ENCODE peak calls at places on chromosome 21, in seven cellular contexts. O is amygdala; T is stimulated activated CD8-positive, alpha-beta memory T cell treated with anti-CD3 and anti-CD28 coated beads, Interleukin-7, amount 100 ng/mL, for 1 hour; Z is heart left ventricle; J is CD8-positive, alpha-beta memory T cell; S is thyroid gland; G is hypothalamus. W is an unnamed sample.

GRCh38 chr21:38807987-38808386 is 2.3 kb downstream of the ETS2 start:
- DNase-seq in O (no peak), T (no peak), Z (no peak), J (no peak), S (no peak), G (no peak), W (no peak)

GRCh38 chr21:45404726-45405270 is at the start of gene COL18A1:
- DNase-seq in O (no peak), T (no peak), Z (peak; percentile 87), J (no peak), S (peak; percentile 79), G (no peak), W (no peak)

GRCh38 chr21:18725653-18726052 is 322.1 kb upstream of the TMPRSS15 start:
- DNase-seq in O (no peak), T (no peak), Z (no peak), J (no peak), S (no peak), G (no peak), W (no peak)

GRCh38 chr21:36396971-36397370 is 11.8 kb downstream of the CHAF1B start:
- DNase-seq in O (no peak), T (no peak), Z (no peak), J (no peak), S (no peak), G (no peak), W (no peak)

GRCh38 chr21:41488080-41488479 is 19.9 kb downstream of the TMPRSS2 start:
- DNase-seq in O (no peak), T (no peak), Z (no peak), J (no peak), S (no peak), G (no peak), W (no peak)

GRCh38 chr21:42671778-42672593 is 18.6 kb downstream of the PDE9A start:
- DNase-seq in O (no peak), T (no peak), Z (no peak), J (no peak), S (no peak), G (no peak), W (no peak)

GRCh38 chr21:44571844-44572782 is 1.4 kb upstream of the KRTAP10-4 start:
- DNase-seq in O (no peak), T (no peak), Z (no peak), J (no peak), S (no peak), G (no peak), W (no peak)

GRCh38 chr21:29238967-29239289 is 59.8 kb upstream of the BACH1 start:
- DNase-seq in O (no peak), T (no peak), Z (no peak), J (no peak), S (no peak), G (no peak), W (no peak)

GRCh38 chr21:46518983-46519583 is 60.4 kb downstream of the DIP2A start:
- DNase-seq in O (no peak), T (no peak), Z (no peak), J (no peak), S (no peak), G (no peak), W (no peak)

GRCh38 chr21:44024895-44025353 is 12.8 kb downstream of the TRAPPC10 start:
- DNase-seq in O (peak; percentile 28), T (no peak), Z (peak; percentile 50), J (no peak), S (peak; percentile 23), G (peak; percentile 32), W (no peak)

GRCh38 chr21:41121785-41122415 is 46.1 kb upstream of the BACE2 start:
- DNase-seq in O (peak; percentile 61), T (no peak), Z (peak; percentile 80), J (no peak), S (peak; percentile 89), G (peak; percentile 55), W (peak; percentile 46)

GRCh38 chr21:38725196-38726157 is 80.3 kb upstream of the ETS2 start:
- DNase-seq in O (no peak), T (no peak), Z (no peak), J (no peak), S (no peak), G (no peak), W (no peak)

GRCh38 chr21:28439852-28440251 is 552.8 kb downstream of the LTN1 start:
- DNase-seq in O (no peak), T (no peak), Z (no peak), J (no peak), S (no peak), G (no peak), W (no peak)

GRCh38 chr21:29753216-29753615 is 186.6 kb downstream of the GRIK1 start:
- DNase-seq in O (no peak), T (no peak), Z (no peak), J (no peak), S (no peak), G (no peak), W (no peak)

GRCh38 chr21:17387030-17387617 is 125.7 kb upstream of the CXADR start:
- DNase-seq in O (no peak), T (peak; percentile 15), Z (peak; percentile 25), J (peak; percentile 11), S (peak; percentile 33), G (no peak), W (no peak)

GRCh38 chr21:26707241-26707640 is 134.2 kb upstream of the CYYR1 start:
- DNase-seq in O (no peak), T (no peak), Z (no peak), J (no peak), S (no peak), G (no peak), W (no peak)

GRCh38 chr21:44949161-44950015 is 9.6 kb downstream of the SLX9 start:
- DNase-seq in O (no peak), T (peak; percentile 76), Z (peak; percentile 89), J (peak; percentile 79), S (peak; percentile 86), G (no peak), W (peak; percentile 41)

GRCh38 chr21:42942244-42942643 is 16.8 kb upstream of the ERVH48-1 start:
- DNase-seq in O (no peak), T (no peak), Z (no peak), J (no peak), S (no peak), G (no peak), W (no peak)

GRCh38 chr21:21373969-21374368 is 375.8 kb downstream of the NCAM2 start:
- DNase-seq in O (no peak), T (no peak), Z (no peak), J (no peak), S (no peak), G (no peak), W (no peak)

GRCh38 chr21:44448651-44449131 is 6.6 kb upstream of the LRRC3 start:
- DNase-seq in O (no peak), T (no peak), Z (no peak), J (no peak), S (no peak), G (no peak), W (no peak)

GRCh38 chr21:33539612-33540011 is 2.3 kb downstream of the GART start:
- DNase-seq in O (no peak), T (no peak), Z (no peak), J (no peak), S (no peak), G (no peak), W (no peak)

GRCh38 chr21:15065381-15066230 is 806 bp upstream of the NRIP1 start:
- DNase-seq in O (peak; percentile 78), T (peak; percentile 38), Z (peak; percentile 84), J (peak; percentile 62), S (peak; percentile 67), G (peak; percentile 40), W (peak; percentile 78)

GRCh38 chr21:44872568-44873355 is 728 bp downstream of the PTTG1IP start:
- DNase-seq in O (no peak), T (no peak), Z (peak; percentile 48), J (no peak), S (peak; percentile 60), G (no peak), W (no peak)

GRCh38 chr21:27590271-27590670 is 623.4 kb upstream of the ADAMTS5 start:
- DNase-seq in O (no peak), T (no peak), Z (peak; percentile 36), J (no peak), S (no peak), G (no peak), W (no peak)

GRCh38 chr21:42474043-42474831 is 21.8 kb downstream of the RSPH1 start:
- DNase-seq in O (no peak), T (no peak), Z (no peak), J (no peak), S (no peak), G (no peak), W (no peak)

GRCh38 chr21:34882719-34883131 is 166.4 kb downstream of the RUNX1 start:
- DNase-seq in O (no peak), T (no peak), Z (no peak), J (no peak), S (no peak), G (no peak), W (no peak)

GRCh38 chr21:42865361-42866160 is 13.8 kb downstream of the WDR4 start:
- DNase-seq in O (peak; percentile 38), T (no peak), Z (peak; percentile 42), J (no peak), S (peak; percentile 100), G (no peak), W (no peak)

GRCh38 chr21:15967661-15968060 is 237.9 kb downstream of the USP25 start:
- DNase-seq in O (no peak), T (no peak), Z (no peak), J (no peak), S (no peak), G (no peak), W (no peak)